ENCODE peak calls at places on chromosomes 7 and 10, in six cellular contexts. C is GM12878, W is stomach, Z is transverse colon, T is upper lobe of left lung, V is suprapubic skin. I is an unnamed sample. For H3K27me3, the result is how much of the 10 kb centered on the place peaks cover.

GRCh38 chr7:110839866-110840265 is 251.1 kb upstream of the LRRN3 start:
- DNase-seq in C (no peak), W (no peak), Z (no peak), T (no peak), V (no peak), I (no peak)

GRCh38 chr10:108180883-108181282 is 1016.4 kb upstream of the SORCS1 start:
- DNase-seq in C (no peak), W (no peak), Z (no peak), T (no peak), V (no peak), I (no peak)

GRCh38 chr10:84540022-84540616 is 211.7 kb downstream of the CCSER2 start:
- DNase-seq in C (no peak), W (no peak), Z (no peak), T (no peak), V (no peak), I (no peak)

GRCh38 chr10:69071610-69072009 is 16.3 kb upstream of the SRGN start:
- DNase-seq in C (no peak), W (no peak), Z (no peak), T (no peak), V (no peak), I (no peak)

GRCh38 chr10:81873231-81873931 is 1.6 kb upstream of the NRG3 start:
- DNase-seq in C (no peak), W (no peak), Z (no peak), T (no peak), V (no peak), I (no peak)

GRCh38 chr7:77958436-77958835 is 159.9 kb downstream of the PHTF2 start:
- DNase-seq in C (no peak), W (no peak), Z (no peak), T (no peak), V (no peak), I (no peak)

GRCh38 chr10:102673961-102674511 is 29.8 kb downstream of the TRIM8 start:
- DNase-seq in C (no peak), W (peak), Z (peak), T (no peak), V (no peak), I (no peak)

GRCh38 chr7:27992092-27992491 is 188.5 kb downstream of the JAZF1 start:
- DNase-seq in C (no peak), W (no peak), Z (no peak), T (no peak), V (no peak), I (no peak)

GRCh38 chr10:21494221-21495001 is 31.1 kb downstream of the SKIDA1 start:
- DNase-seq in C (no peak), W (no peak), Z (no peak), T (peak), V (no peak), I (no peak)

GRCh38 chr7:120813089-120813488 is 44.9 kb downstream of the TSPAN12 start:
- DNase-seq in C (no peak), W (no peak), Z (no peak), T (no peak), V (no peak), I (no peak)

DNA sequence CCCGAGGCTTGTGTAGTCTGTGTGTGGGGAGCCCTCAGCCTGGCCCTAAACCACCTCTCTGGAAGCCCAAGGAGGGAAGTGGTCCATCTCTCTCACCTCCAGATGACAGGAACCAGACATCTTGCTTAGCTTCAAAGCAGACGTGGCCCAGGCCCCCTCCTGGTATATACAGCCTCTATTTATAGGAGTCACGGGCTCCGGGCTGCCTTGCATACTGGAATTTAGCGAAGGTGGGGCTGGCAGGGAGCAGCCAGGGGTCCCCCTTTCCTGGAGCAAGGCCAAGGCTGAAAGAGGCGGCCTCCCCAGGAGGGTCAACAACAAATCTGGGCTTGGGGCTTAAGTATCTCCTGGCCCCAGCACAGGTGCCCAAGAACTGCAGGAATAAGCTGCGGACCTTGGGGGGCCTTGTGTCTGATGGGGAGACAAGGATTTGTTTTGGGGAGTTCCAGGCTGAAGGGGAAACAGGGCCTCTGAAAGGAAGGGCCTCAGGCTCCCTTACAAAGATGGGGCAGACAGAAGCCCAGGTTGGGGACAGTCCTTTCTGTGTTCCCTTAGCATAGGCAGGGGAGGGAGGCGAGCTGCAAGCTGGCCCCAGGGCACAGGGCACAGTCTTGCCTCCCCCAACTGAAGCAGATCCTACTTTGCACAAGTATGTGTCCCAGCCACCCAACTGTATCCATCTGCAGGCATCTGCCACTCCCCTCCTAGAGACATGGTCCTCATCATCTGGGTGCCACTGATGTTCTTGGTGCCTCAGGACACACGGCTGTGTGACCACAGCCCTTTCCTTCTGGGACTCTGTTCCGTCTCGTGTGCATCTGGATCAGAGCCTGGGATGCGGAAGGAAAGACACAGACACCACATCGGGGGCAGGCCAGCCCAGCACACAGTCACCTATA is 11.9 kb downstream of the ZCCHC24 start:
- DNase-seq in C (no peak), W (no peak), Z (peak), T (no peak), V (peak), I (no peak)
- TF ChIP-seq EP300 in C (no peak), W (no peak), Z (peak), T (no peak), V (no peak), I (no peak)

GRCh38 chr10:121574519-121575170 is 23.6 kb downstream of the FGFR2 start:
- DNase-seq in C (no peak), W (no peak), Z (no peak), T (no peak), V (no peak), I (no peak)

GRCh38 chr10:121570316-121570715 is 27.9 kb downstream of the FGFR2 start:
- DNase-seq in C (no peak), W (no peak), Z (no peak), T (no peak), V (no peak), I (no peak)

GRCh38 chr10:121573541-121573941 is 24.7 kb downstream of the FGFR2 start:
- DNase-seq in C (no peak), W (no peak), Z (no peak), T (no peak), V (no peak), I (no peak)

GRCh38 chr10:121576139-121576538 is 22.1 kb downstream of the FGFR2 start:
- DNase-seq in C (no peak), W (no peak), Z (no peak), T (no peak), V (no peak), I (no peak)

GRCh38 chr10:121572857-121573540 is 25.2 kb downstream of the FGFR2 start:
- DNase-seq in C (no peak), W (no peak), Z (peak), T (no peak), V (no peak), I (no peak)
- H3K27ac ChIP-seq in C (no peak), W (no peak), Z (peak), T (no peak), V (peak), I (no peak)

GRCh38 chr10:117539271-117539876 is 3.2 kb upstream of the EMX2 start:
- DNase-seq in C (no peak), W (no peak), Z (no peak), T (no peak), V (no peak), I (no peak)
- H3K27me3 ChIP-seq in C (under half), W (half or more), Z (half or more), T (half or more), V (half or more), I (half or more)

GRCh38 chr7:138245682-138246081 is 169.4 kb downstream of the AKR1D1 start:
- DNase-seq in C (no peak), W (no peak), Z (no peak), T (no peak), V (no peak), I (no peak)
- TF ChIP-seq EP300 in C (no peak), W (no peak), Z (no peak), T (no peak), V (no peak), I (peak)

GRCh38 chr7:134432296-134433152 is 26.4 kb downstream of the AKR1B1 start:
- DNase-seq in C (peak), W (peak), Z (peak), T (peak), V (peak), I (peak)
- H3K27ac ChIP-seq in C (no peak), W (peak), Z (peak), T (peak), V (peak), I (peak)

I was measured in tibial nerve.